ENCODE peak calls at places on chromosomes 13 and 19, in seven cellular contexts. Z, J, B, D, W, E and K are unnamed samples.

GRCh38 chr13:79231887-79232286 is 174.2 kb downstream of the RBM26 start:
- DNase-seq in Z (no peak), J (no peak), B (no peak), D (no peak), W (no peak), E (no peak), K (no peak)

GRCh38 chr19:32289566-32290210 is 55.7 kb upstream of the ZNF507 start:
- DNase-seq in Z (no peak), J (no peak), B (no peak), D (no peak), W (no peak), E (no peak), K (no peak)

GRCh38 chr19:16402076-16402475 is 69.7 kb downstream of the EPS15L1 start:
- DNase-seq in Z (no peak), J (no peak), B (no peak), D (no peak), W (peak), E (no peak), K (no peak)

GRCh38 chr19:7349961-7350711 is 1.4 kb downstream of the ARHGEF18 start:
- DNase-seq in Z (peak), J (no peak), B (peak), D (no peak), W (no peak), E (no peak), K (no peak)

GRCh38 chr19:14795078-14795721 is 16.8 kb upstream of the ADGRE2 start:
- DNase-seq in Z (no peak), J (no peak), B (no peak), D (no peak), W (no peak), E (no peak), K (no peak)

GRCh38 chr19:48629599-48630288 is 7.4 kb downstream of the DBP start:
- DNase-seq in Z (no peak), J (no peak), B (peak), D (peak), W (peak), E (no peak), K (no peak)

GRCh38 chr13:21326155-21327030 is 132.7 kb downstream of the ZDHHC20 start:
- DNase-seq in Z (no peak), J (no peak), B (peak), D (no peak), W (no peak), E (peak), K (peak)

GRCh38 chr13:93079294-93079693 is 147.3 kb upstream of the GPC6 start:
- DNase-seq in Z (no peak), J (no peak), B (no peak), D (no peak), W (no peak), E (no peak), K (no peak)

GRCh38 chr19:35161434-35161743 is 6.9 kb downstream of the FXYD5 start:
- DNase-seq in Z (no peak), J (no peak), B (no peak), D (no peak), W (no peak), E (no peak), K (no peak)

GRCh38 chr19:10855879-10856522 is 7.8 kb downstream of the C19orf38 start:
- DNase-seq in Z (no peak), J (no peak), B (no peak), D (no peak), W (no peak), E (no peak), K (no peak)

GRCh38 chr19:6861683-6862286 is 25.6 kb upstream of the ADGRE1 start:
- DNase-seq in Z (no peak), J (no peak), B (no peak), D (no peak), W (no peak), E (no peak), K (no peak)

GRCh38 chr19:55644842-55645511 is 1.5 kb downstream of the ZNF581 start:
- DNase-seq in Z (no peak), J (no peak), B (no peak), D (no peak), W (no peak), E (no peak), K (no peak)

GRCh38 chr19:52535831-52536800 is 8.6 kb downstream of the ZNF808 start:
- DNase-seq in Z (peak), J (peak), B (peak), D (peak), W (peak), E (peak), K (peak)

GRCh38 chr19:16581145-16581970 is 9.1 kb upstream of the SLC35E1 start:
- DNase-seq in Z (no peak), J (no peak), B (no peak), D (peak), W (peak), E (no peak), K (no peak)

DNA sequence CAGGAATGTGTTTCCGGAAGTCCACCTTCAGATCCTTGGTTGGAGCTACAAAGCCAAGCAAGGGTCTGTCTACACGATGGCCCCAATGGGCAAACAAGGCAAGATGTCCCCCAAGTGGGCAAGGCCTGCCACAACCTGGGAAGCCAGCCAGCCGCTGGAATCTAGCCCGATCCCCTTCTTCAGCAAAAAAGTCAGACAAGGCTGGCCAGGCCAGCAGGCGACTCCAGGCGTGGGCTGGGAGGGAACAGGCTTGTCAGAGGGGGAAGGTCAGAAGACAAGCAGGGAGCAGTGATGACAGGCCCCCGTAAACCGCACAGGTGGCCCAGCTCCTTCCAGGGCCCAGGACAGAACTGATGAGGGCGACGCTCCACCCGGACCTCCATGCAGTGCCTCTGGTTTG is 69.7 kb upstream of the WASF3 start:
- DNase-seq in Z (no peak), J (no peak), B (no peak), D (no peak), W (no peak), E (no peak), K (no peak)
- TF ChIP-seq CTCF in Z (no peak), J (no peak), B (no peak), D (no peak), W (no peak), E (no peak), K (no peak)

GRCh38 chr13:33145667-33146066 is 129.4 kb downstream of the KL start:
- DNase-seq in Z (no peak), J (no peak), B (no peak), D (no peak), W (no peak), E (no peak), K (no peak)
- H3K4me3 ChIP-seq in Z (no peak), J (no peak), B (no peak), D (no peak), W (no peak), E (no peak), K (no peak)

GRCh38 chr19:4206818-4207484 is 22.4 kb upstream of the EBI3 start:
- DNase-seq in Z (no peak), J (no peak), B (no peak), D (no peak), W (no peak), E (no peak), K (no peak)
- TF ChIP-seq CTCF in Z (no peak), J (no peak), B (no peak), D (peak), W (no peak), E (peak), K (peak)

DNA sequence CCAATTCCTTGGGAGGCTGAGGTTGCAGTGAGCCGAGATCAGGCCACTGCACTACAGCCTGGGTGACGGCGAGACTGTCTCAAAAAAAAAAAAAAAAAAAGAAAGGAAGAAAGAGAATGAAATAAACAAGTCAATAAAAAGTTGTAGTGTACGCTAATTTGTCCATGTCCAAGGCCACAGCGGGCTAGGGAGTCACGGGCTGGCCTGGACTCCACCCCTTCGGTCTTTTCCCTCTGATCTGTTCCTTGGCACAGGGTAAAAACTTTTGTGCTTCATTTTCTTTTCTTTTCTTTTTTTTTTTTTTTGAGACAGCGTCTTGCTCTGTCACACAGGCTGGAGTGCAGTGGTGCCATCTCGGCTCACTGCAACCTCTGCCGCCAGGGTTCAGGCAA is 19.4 kb upstream of the MKNK2 start:
- DNase-seq in Z (no peak), J (no peak), B (peak), D (no peak), W (peak), E (no peak), K (no peak)
- H3K4me3 ChIP-seq in Z (no peak), J (no peak), B (no peak), D (no peak), W (no peak), E (no peak), K (no peak)

DNA sequence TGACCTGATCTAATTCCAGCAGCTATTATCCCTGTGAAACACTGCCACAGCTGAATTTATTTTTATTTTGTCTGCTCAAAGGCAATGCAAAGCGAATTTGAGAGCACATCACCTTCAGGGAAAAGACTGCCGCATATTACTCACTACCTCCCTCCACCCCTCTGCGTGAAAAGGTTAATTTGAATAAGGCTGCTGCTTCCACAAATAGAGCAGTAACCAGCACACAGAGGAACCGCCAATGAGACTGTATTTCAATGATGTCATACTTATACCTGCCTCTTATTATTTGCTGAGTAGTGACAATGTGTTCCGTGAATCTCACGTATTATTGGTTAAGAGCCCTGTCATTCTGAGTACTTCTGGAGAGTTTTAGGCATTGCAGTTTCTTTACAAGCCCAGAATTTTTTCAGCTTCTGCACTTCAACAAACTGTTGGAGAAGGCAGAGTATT is 156.1 kb upstream of the KLF12 start:
- DNase-seq in Z (no peak), J (no peak), B (no peak), D (no peak), W (no peak), E (no peak), K (no peak)
- TF ChIP-seq CTCF in Z (no peak), J (no peak), B (no peak), D (no peak), W (no peak), E (no peak), K (no peak)